ENCODE peak calls at places on chromosome 2, in eight cellular contexts. T is GM10248, D is RCC 7860, G is LoVo, K is fibroblast of mammary gland, R is IMR-90, N is endothelial cell, A is M059J. J is an unnamed sample.

GRCh38 chr2:7573166-7573845 is 656.1 kb downstream of the RNF144A start:
- DNase-seq in T (no peak), D (no peak), G (no peak), K (no peak), R (no peak), N (no peak), A (no peak), J (no peak)

GRCh38 chr2:42368817-42369550 is 8.0 kb upstream of the COX7A2L start:
- DNase-seq in T (no peak), D (no peak), G (peak), K (no peak), R (no peak), N (peak), A (peak), J (no peak)

GRCh38 chr2:130882111-130882510 is 45.4 kb downstream of the ARHGEF4 start:
- DNase-seq in T (no peak), D (no peak), G (no peak), K (no peak), R (no peak), N (no peak), A (no peak), J (no peak)

GRCh38 chr2:31269087-31269486 is 35.1 kb downstream of the EHD3 start:
- DNase-seq in T (no peak), D (no peak), G (no peak), K (peak), R (peak), N (no peak), A (peak), J (no peak)

GRCh38 chr2:158665536-158666302 is 129.4 kb upstream of the DAPL1 start:
- DNase-seq in T (no peak), D (no peak), G (no peak), K (peak), R (peak), N (no peak), A (peak), J (no peak)

GRCh38 chr2:220241423-220241822 is 614.0 kb downstream of the SLC4A3 start:
- DNase-seq in T (no peak), D (no peak), G (no peak), K (peak), R (no peak), N (no peak), A (no peak), J (no peak)

GRCh38 chr2:241508240-241508509 is 209 bp downstream of the STK25 start:
- DNase-seq in T (peak), D (no peak), G (no peak), K (no peak), R (no peak), N (no peak), A (no peak), J (no peak)

GRCh38 chr2:239947361-239948045 is 77.6 kb downstream of the NDUFA10 start:
- DNase-seq in T (no peak), D (no peak), G (no peak), K (no peak), R (no peak), N (no peak), A (no peak), J (no peak)

GRCh38 chr2:235854276-235854675 is 313.9 kb downstream of the GBX2 start:
- DNase-seq in T (no peak), D (no peak), G (no peak), K (no peak), R (no peak), N (no peak), A (peak), J (no peak)

GRCh38 chr2:120486946-120487345 is 141.0 kb downstream of the INHBB start:
- DNase-seq in T (no peak), D (peak), G (peak), K (no peak), R (peak), N (no peak), A (peak), J (no peak)

GRCh38 chr2:177106212-177106611 is 106.4 kb upstream of the HNRNPA3 start:
- DNase-seq in T (no peak), D (no peak), G (no peak), K (no peak), R (no peak), N (no peak), A (peak), J (no peak)

J was measured in NK-92 treated with Interleukin-12 subunit alpha and Interleukin-12 subunit beta, amount 100 ng/mL, for 24 hours.